ENCODE peak calls at places on chromosomes 12 and 14, in five cellular contexts. G is stimulated activated effector memory CD8-positive, alpha-beta T cell treated with anti-CD3 and anti-CD28 coated beads, Interleukin-12 subunit alpha, Interleukin-12 subunit beta, amount 100 ng/mL, for 72 hours; K is H1; H is cardiac muscle cell; W is smooth muscle cell of the brain vasculature. O is an unnamed sample.

GRCh38 chr14:75577090-75577489 is 1.3 kb upstream of the FLVCR2 start:
- DNase-seq in G (no peak), K (no peak), H (no peak), W (no peak), O (no peak)

GRCh38 chr12:80100566-80100965 is 1.2 kb downstream of the OTOGL start:
- DNase-seq in G (no peak), K (no peak), H (no peak), W (no peak), O (no peak)

GRCh38 chr12:95195122-95195521 is 22.1 kb downstream of the FGD6 start:
- DNase-seq in G (no peak), K (no peak), H (no peak), W (no peak), O (no peak)

GRCh38 chr14:99445916-99446315 is 34.7 kb downstream of the SETD3 start:
- DNase-seq in G (no peak), K (no peak), H (no peak), W (no peak), O (no peak)

GRCh38 chr12:114192013-114192412 is 213.9 kb downstream of the TBX5 start:
- DNase-seq in G (no peak), K (no peak), H (no peak), W (no peak), O (no peak)

GRCh38 chr12:27583057-27583797 is 59.2 kb downstream of the PPFIBP1 start:
- DNase-seq in G (no peak), K (no peak), H (no peak), W (no peak), O (no peak)

GRCh38 chr14:74292061-74292460 is 10.7 kb downstream of the ABCD4 start:
- DNase-seq in G (no peak), K (no peak), H (no peak), W (no peak), O (no peak)

GRCh38 chr12:20792971-20793370 is 17.5 kb upstream of the SLCO1B3 start:
- DNase-seq in G (no peak), K (no peak), H (no peak), W (no peak), O (no peak)

GRCh38 chr12:124413915-124414314 is 119.0 kb downstream of the RFLNA start:
- DNase-seq in G (no peak), K (no peak), H (no peak), W (no peak), O (no peak)

GRCh38 chr12:109580272-109580671 is 6.7 kb downstream of the MVK start:
- DNase-seq in G (no peak), K (no peak), H (no peak), W (no peak), O (no peak)

GRCh38 chr14:101233861-101234587 is 327.3 kb upstream of the DIO3 start:
- DNase-seq in G (no peak), K (no peak), H (no peak), W (no peak), O (no peak)

GRCh38 chr12:104083769-104084475 is 19.6 kb downstream of the HCFC2 start:
- DNase-seq in G (peak), K (no peak), H (no peak), W (no peak), O (no peak)

GRCh38 chr12:1360812-1361211 is 233.6 kb downstream of the FBXL14 start:
- DNase-seq in G (no peak), K (no peak), H (no peak), W (no peak), O (no peak)

GRCh38 chr14:35883677-35884293 is 57.6 kb downstream of the BRMS1L start:
- DNase-seq in G (no peak), K (no peak), H (peak), W (no peak), O (no peak)

GRCh38 chr12:93461503-93461902 is 5.8 kb upstream of the MRPL42 start:
- DNase-seq in G (no peak), K (no peak), H (no peak), W (no peak), O (no peak)

GRCh38 chr14:32609388-32609787 is 280.3 kb downstream of the AKAP6 start:
- DNase-seq in G (no peak), K (no peak), H (no peak), W (no peak), O (no peak)

GRCh38 chr12:90090929-90091651 is 382.5 kb upstream of the ATP2B1 start:
- DNase-seq in G (peak), K (no peak), H (peak), W (peak), O (no peak)

GRCh38 chr12:114269153-114269552 is 136.8 kb downstream of the TBX5 start:
- DNase-seq in G (no peak), K (no peak), H (no peak), W (no peak), O (no peak)

GRCh38 chr14:90788031-90788430 is 28.2 kb downstream of the TTC7B start:
- DNase-seq in G (no peak), K (no peak), H (no peak), W (no peak), O (no peak)

GRCh38 chr14:72024043-72024407 is 91.8 kb downstream of the RGS6 start:
- DNase-seq in G (peak), K (peak), H (peak), W (no peak), O (peak)

GRCh38 chr12:113097716-113098427 is 37.7 kb downstream of the RASAL1 start:
- DNase-seq in G (no peak), K (no peak), H (peak), W (no peak), O (no peak)

GRCh38 chr14:105582639-105583038 is 56.3 kb downstream of the TMEM121 start:
- DNase-seq in G (no peak), K (no peak), H (no peak), W (peak), O (peak)

GRCh38 chr14:60313093-60313492 is 64.1 kb downstream of the PPM1A start:
- DNase-seq in G (no peak), K (no peak), H (no peak), W (no peak), O (no peak)

O was measured in activated CD4-positive, CD25-positive, alpha-beta regulatory T cell treated with anti-CD3 and anti-CD28 coated beads, Interleukin-2, amount 50 U/mL, for 72 hours.